ENCODE peak calls at places on chromosomes 3 and 15, in five cellular contexts. M is OCI-LY7, J is psoas muscle, T is upper lobe of right lung, G is aorta. D is an unnamed sample. For H3K4me1, the result is how much of the 10 kb centered on the place peaks cover.

GRCh38 chr3:195204360-195205166 is 66.4 kb downstream of the XXYLT1 start:
- DNase-seq in M (no peak), J (peak), T (no peak), G (peak), D (peak)

GRCh38 chr15:84099181-84099580 is 136.4 kb upstream of the GOLGA6L4 start:
- DNase-seq in M (peak), J (no peak), T (no peak), G (peak), D (no peak)

GRCh38 chr15:68205949-68206539 is 912 bp upstream of the CALML4 start:
- DNase-seq in M (no peak), J (peak), T (peak), G (peak), D (no peak)

GRCh38 chr15:67124111-67124510 is 58.7 kb downstream of the SMAD3 start:
- DNase-seq in M (no peak), J (no peak), T (no peak), G (no peak), D (no peak)

GRCh38 chr3:41991399-41991798 is 29.5 kb upstream of the ULK4 start:
- DNase-seq in M (no peak), J (no peak), T (no peak), G (no peak), D (peak)

GRCh38 chr3:139520028-139520737 is 19.4 kb downstream of the RBP1 start:
- DNase-seq in M (peak), J (peak), T (no peak), G (no peak), D (peak)

GRCh38 chr3:124860599-124860998 is 26.6 kb downstream of the ITGB5 start:
- DNase-seq in M (no peak), J (peak), T (no peak), G (peak), D (peak)

GRCh38 chr3:129343643-129344360 is 65.1 kb downstream of the HMCES start:
- DNase-seq in M (peak), J (peak), T (peak), G (peak), D (no peak)

GRCh38 chr15:59367022-59367451 is 5.6 kb downstream of the MYO1E start:
- DNase-seq in M (no peak), J (no peak), T (no peak), G (no peak), D (no peak)

GRCh38 chr3:118955914-118956556 is 78.6 kb downstream of the IGSF11 start:
- DNase-seq in M (no peak), J (no peak), T (no peak), G (no peak), D (no peak)

GRCh38 chr15:90264649-90265048 is 823 bp upstream of the NGRN start:
- DNase-seq in M (peak), J (peak), T (peak), G (no peak), D (no peak)

GRCh38 chr3:125141596-125142417 is 70.7 kb downstream of the SLC12A8 start:
- DNase-seq in M (no peak), J (peak), T (peak), G (peak), D (peak)

GRCh38 chr15:99928429-99928981 is 195.3 kb upstream of the LYSMD4 start:
- DNase-seq in M (peak), J (peak), T (peak), G (peak), D (peak)

GRCh38 chr3:2713923-2714322 is 396.3 kb downstream of the IL5RA start:
- DNase-seq in M (peak), J (no peak), T (no peak), G (no peak), D (peak)

GRCh38 chr15:95247068-95247984 is 1016.0 kb downstream of the MCTP2 start:
- DNase-seq in M (no peak), J (no peak), T (no peak), G (no peak), D (no peak)

GRCh38 chr3:169112153-169112892 is 551.2 kb downstream of the MECOM start:
- DNase-seq in M (no peak), J (no peak), T (no peak), G (no peak), D (no peak)

GRCh38 chr3:39065197-39065596 is 13.4 kb downstream of the WDR48 start:
- DNase-seq in M (peak), J (no peak), T (no peak), G (no peak), D (peak)

GRCh38 chr15:23467110-23467600 is 20.1 kb upstream of the GOLGA6L2 start:
- DNase-seq in M (peak), J (no peak), T (no peak), G (no peak), D (no peak)

GRCh38 chr15:63135804-63136203 is 14.1 kb downstream of the LACTB start:
- DNase-seq in M (no peak), J (no peak), T (no peak), G (no peak), D (no peak)

GRCh38 chr3:42600111-42600957 is at the start of gene NKTR:
- DNase-seq in M (peak), J (peak), T (peak), G (peak), D (peak)

DNA sequence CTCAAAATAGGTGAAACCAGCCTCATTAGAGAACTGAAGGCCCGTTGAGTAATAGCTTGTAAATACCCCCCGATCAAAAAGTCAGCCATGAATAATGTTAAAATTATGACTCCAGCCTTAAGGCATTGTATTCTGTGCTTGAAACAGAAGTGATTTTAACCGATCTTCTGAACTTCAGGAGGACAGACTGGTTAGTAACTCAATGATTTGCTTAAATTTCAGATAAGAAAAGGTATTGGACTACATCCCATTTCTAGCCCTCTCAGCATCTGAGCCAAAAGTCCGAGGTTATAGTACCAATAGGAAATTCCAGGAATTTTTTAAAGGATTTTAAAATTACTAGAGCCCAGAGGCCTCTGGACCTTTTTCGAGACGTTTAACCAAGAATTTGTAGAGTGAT is 67.7 kb upstream of the FGF12 start:
- DNase-seq in M (no peak), J (no peak), T (no peak), G (no peak), D (no peak)
- H3K4me3 ChIP-seq in M (no peak), J (no peak), T (no peak), G (no peak), D (no peak)

DNA sequence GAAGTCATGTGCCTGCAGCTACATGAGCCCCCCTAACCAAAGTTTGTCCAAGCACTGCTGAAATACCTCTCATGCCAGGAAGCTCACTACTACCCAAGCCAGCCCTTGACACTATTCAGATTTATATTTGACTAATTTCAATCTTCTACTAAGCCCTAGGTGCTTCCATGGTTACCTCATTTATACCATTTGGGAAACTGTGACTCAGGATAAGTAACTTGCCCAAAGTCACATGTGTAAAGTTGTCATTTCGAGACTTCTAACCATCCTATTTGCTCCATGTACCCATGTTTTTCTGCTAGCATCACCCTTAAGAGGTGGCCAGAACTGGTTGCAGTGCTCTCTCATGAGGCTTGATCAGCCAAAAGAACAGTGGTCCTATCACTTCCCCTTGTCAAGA is 20.7 kb upstream of the TIMP4 start:
- DNase-seq in M (no peak), J (no peak), T (no peak), G (no peak), D (no peak)
- H3K4me1 ChIP-seq in M (under half), J (under half), T (under half), G (under half), D (under half)

GRCh38 chr3:58335432-58335947 is 2.8 kb downstream of the PXK start:
- DNase-seq in M (no peak), J (no peak), T (no peak), G (no peak), D (no peak)
- H3K4me3 ChIP-seq in M (peak), J (peak), T (peak), G (no peak), D (no peak)

GRCh38 chr3:152252750-152253149 is 16.0 kb upstream of the MBNL1 start:
- DNase-seq in M (no peak), J (no peak), T (no peak), G (no peak), D (no peak)
- H3K4me1 ChIP-seq in M (half or more), J (under half), T (under half), G (under half), D (under half)

GRCh38 chr3:143676021-143676420 is 172.2 kb downstream of the SLC9A9 start:
- DNase-seq in M (no peak), J (no peak), T (no peak), G (no peak), D (no peak)
- H3K4me3 ChIP-seq in M (no peak), J (no peak), T (no peak), G (no peak), D (no peak)

GRCh38 chr15:73986776-73987056 is 5.4 kb downstream of the STOML1 start:
- DNase-seq in M (no peak), J (no peak), T (no peak), G (no peak), D (no peak)

GRCh38 chr15:73986055-73986775 is 5.9 kb downstream of the STOML1 start:
- DNase-seq in M (no peak), J (no peak), T (no peak), G (no peak), D (peak)

GRCh38 chr15:73983773-73984172 is 8.3 kb downstream of the STOML1 start:
- DNase-seq in M (no peak), J (no peak), T (peak), G (no peak), D (no peak)

GRCh38 chr15:73984208-73984979 is 7.7 kb downstream of the STOML1 start:
- DNase-seq in M (no peak), J (no peak), T (peak), G (no peak), D (no peak)

GRCh38 chr15:73985101-73985873 is 6.8 kb downstream of the STOML1 start:
- DNase-seq in M (no peak), J (no peak), T (peak), G (no peak), D (no peak)
- H3K4me1 ChIP-seq in M (under half), J (half or more), T (half or more), G (under half), D (under half)

DNA sequence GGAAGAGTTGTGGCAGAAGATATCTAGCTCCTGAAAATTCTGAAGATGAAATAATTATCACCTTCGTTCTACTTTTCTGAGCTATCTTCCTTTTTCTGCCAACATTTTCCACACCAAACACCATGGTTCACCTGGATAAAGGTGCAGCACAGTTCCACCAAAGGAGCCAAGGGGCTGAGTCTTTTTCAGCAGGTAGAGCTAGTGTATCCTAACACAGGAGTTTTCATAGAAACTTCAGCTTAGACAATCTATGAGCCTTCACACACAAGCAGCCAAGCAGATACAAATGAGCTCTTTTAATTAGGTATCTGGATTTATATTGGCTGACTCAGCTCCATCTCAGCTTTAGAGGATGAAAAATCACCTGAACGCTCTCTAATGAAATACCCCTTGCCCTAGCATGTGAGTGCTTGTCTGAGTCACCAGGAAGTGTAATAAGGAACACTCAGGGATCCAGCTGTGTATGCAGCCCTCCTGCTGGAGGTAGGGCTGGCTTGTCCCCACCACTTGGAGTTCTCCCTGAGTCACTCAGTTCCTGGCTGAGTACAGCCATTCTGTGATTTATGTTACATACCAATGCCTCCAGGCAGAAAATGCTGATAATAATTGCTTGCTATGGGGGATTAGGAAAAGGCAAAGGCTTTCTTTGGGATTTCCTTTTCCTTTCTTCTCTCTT is 385.7 kb downstream of the LSAMP start:
- DNase-seq in M (no peak), J (no peak), T (no peak), G (no peak), D (peak)
- H3K4me3 ChIP-seq in M (no peak), J (no peak), T (no peak), G (no peak), D (no peak)

GRCh38 chr3:188157971-188158370 is 4.0 kb downstream of the LPP start:
- DNase-seq in M (no peak), J (no peak), T (no peak), G (no peak), D (no peak)
- H3K4me1 ChIP-seq in M (under half), J (under half), T (under half), G (under half), D (under half)

GRCh38 chr3:186596568-186597287 is 16.1 kb upstream of the AHSG start:
- DNase-seq in M (no peak), J (no peak), T (peak), G (no peak), D (no peak)

GRCh38 chr3:186598108-186598784 is 14.6 kb upstream of the AHSG start:
- DNase-seq in M (no peak), J (no peak), T (no peak), G (peak), D (no peak)

GRCh38 chr3:186599142-186599784 is 13.6 kb upstream of the AHSG start:
- DNase-seq in M (no peak), J (no peak), T (no peak), G (no peak), D (no peak)

GRCh38 chr3:186599785-186600166 is 13.1 kb upstream of the AHSG start:
- DNase-seq in M (no peak), J (no peak), T (no peak), G (no peak), D (no peak)

DNA sequence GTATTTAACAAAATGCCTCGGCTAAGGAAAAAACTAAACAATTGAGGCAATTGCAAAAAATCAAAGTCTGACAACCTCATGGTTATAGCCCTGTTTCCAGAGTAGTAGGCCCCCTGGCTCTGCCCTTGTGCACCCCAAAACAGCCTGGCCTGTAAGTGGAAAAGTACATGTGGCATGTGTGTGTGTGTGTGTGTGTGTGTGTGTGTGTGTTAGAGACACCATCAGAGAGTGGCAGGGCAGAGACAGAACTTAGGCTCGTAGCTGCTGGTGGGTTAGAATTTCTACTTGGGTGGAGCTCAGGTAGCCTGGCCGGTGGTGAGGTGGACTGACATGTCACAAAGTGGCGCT is 14.1 kb upstream of the AHSG start:
- DNase-seq in M (no peak), J (no peak), T (no peak), G (no peak), D (no peak)
- H3K4me3 ChIP-seq in M (no peak), J (no peak), T (no peak), G (no peak), D (no peak)

DNA sequence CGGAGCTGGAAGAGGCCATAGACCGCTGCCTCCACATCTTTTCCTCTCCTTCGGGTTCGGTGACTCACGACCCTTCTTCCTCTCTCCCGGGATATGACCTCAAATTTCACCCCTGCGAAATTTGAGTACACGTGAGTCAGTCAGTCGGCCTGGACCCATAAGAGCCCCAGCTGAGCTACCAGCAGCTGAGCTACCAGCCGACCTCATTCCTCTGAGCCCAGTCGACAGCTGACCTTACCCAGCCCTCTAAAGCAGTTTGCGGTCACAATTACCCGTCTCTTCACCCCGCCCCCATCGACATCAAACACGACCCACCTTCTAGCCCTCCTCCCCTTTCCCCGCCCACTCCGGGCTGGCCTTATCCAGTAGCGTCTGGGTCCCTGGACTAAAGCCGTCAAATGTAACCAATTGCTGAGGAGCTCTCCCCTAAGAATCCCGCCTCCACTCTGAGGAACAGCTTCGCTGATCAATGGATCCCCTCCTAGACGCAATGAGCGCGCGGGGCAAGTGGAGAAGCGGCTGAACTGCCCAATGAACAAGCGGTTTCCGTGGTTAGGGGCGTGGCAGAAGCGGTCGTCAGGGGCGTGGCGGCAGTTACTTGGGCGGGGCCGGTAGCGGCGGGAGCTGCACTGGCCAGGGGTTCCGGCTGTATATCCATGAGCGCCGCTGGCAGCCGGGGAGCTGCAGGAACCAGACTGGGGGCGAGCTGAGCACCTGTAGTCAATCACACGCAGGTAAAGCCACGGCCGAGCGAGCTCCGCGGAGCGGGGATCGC is at the start of gene ABHD2:
- DNase-seq in M (peak), J (peak), T (peak), G (peak), D (peak)
- H3K4me1 ChIP-seq in M (under half), J (half or more), T (under half), G (under half), D (under half)